ENCODE peak calls at places on chromosomes 1 and 21, in four cellular contexts. One of them, this sample, is unnamed.

GRCh38 chr1:66292944-66293343 is 241.0 kb upstream of the SGIP1 start:
- DNase-seq in H1: no peak
- DNase-seq in IMR-90: no peak
- DNase-seq in A549: no peak
- DNase-seq in this sample: no peak

GRCh38 chr1:182616130-182617074 is 12.2 kb upstream of the RGS16 start:
- DNase-seq in H1: peak
- DNase-seq in IMR-90: peak
- DNase-seq in A549: no peak
- DNase-seq in this sample: peak

GRCh38 chr1:8127201-8127641 is 101.1 kb upstream of the ERRFI1 start:
- DNase-seq in IMR-90: peak
- DNase-seq in A549: no peak
- DNase-seq in H1: no peak
- DNase-seq in this sample: no peak

GRCh38 chr1:11059166-11059989 is 440 bp downstream of the SRM start:
- DNase-seq in H1: peak
- DNase-seq in A549: no peak
- DNase-seq in IMR-90: no peak
- DNase-seq in this sample: no peak

GRCh38 chr1:241990040-241990439 is 8.9 kb downstream of the MAP1LC3C start:
- DNase-seq in A549: peak
- DNase-seq in IMR-90: peak
- DNase-seq in H1: no peak
- DNase-seq in this sample: peak

GRCh38 chr1:215600258-215600792 is 33.2 kb downstream of the KCTD3 start:
- DNase-seq in H1: no peak
- DNase-seq in A549: no peak
- DNase-seq in IMR-90: no peak
- DNase-seq in this sample: no peak

GRCh38 chr1:228017356-228018124 is 10.7 kb downstream of the WNT3A start:
- DNase-seq in A549: no peak
- DNase-seq in H1: no peak
- DNase-seq in IMR-90: no peak
- DNase-seq in this sample: no peak

GRCh38 chr1:69737527-69738176 is 169.9 kb downstream of the LRRC7 start:
- DNase-seq in IMR-90: peak
- DNase-seq in A549: peak
- DNase-seq in H1: peak
- DNase-seq in this sample: peak

GRCh38 chr1:221487781-221488520 is 253.9 kb downstream of the DUSP10 start:
- DNase-seq in IMR-90: peak
- DNase-seq in H1: no peak
- DNase-seq in A549: peak
- DNase-seq in this sample: no peak

GRCh38 chr1:239125027-239125426 is 261.3 kb upstream of the CHRM3 start:
- DNase-seq in H1: no peak
- DNase-seq in A549: no peak
- DNase-seq in IMR-90: no peak
- DNase-seq in this sample: peak

GRCh38 chr1:89578940-89579684 is 53.8 kb upstream of the LRRC8C start:
- DNase-seq in H1: no peak
- DNase-seq in IMR-90: no peak
- DNase-seq in A549: no peak
- DNase-seq in this sample: no peak

GRCh38 chr1:33388989-33389771 is 41.7 kb downstream of the PHC2 start:
- DNase-seq in IMR-90: peak
- DNase-seq in A549: no peak
- DNase-seq in H1: no peak
- DNase-seq in this sample: no peak

GRCh38 chr1:59671953-59672305 is 142.8 kb upstream of the HOOK1 start:
- DNase-seq in IMR-90: no peak
- DNase-seq in H1: no peak
- DNase-seq in A549: no peak
- DNase-seq in this sample: no peak

GRCh38 chr1:32487182-32487581 is 22.3 kb downstream of the ZBTB8B start:
- DNase-seq in A549: no peak
- DNase-seq in H1: no peak
- DNase-seq in IMR-90: no peak
- DNase-seq in this sample: no peak

GRCh38 chr1:84300501-84300900 is 1.0 kb upstream of the SAMD13 start:
- DNase-seq in IMR-90: no peak
- DNase-seq in H1: no peak
- DNase-seq in A549: no peak
- DNase-seq in this sample: no peak

GRCh38 chr1:43048601-43049011 is 89.9 kb upstream of the SLC2A1 start:
- DNase-seq in IMR-90: no peak
- DNase-seq in H1: no peak
- DNase-seq in A549: no peak
- DNase-seq in this sample: no peak

GRCh38 chr1:17097125-17097524 is 22.1 kb downstream of the PADI2 start:
- DNase-seq in H1: no peak
- DNase-seq in IMR-90: no peak
- DNase-seq in A549: no peak
- DNase-seq in this sample: no peak

GRCh38 chr21:32520885-32521735 is 64.2 kb downstream of the TCP10L start:
- DNase-seq in A549: no peak
- DNase-seq in H1: no peak
- DNase-seq in IMR-90: peak
- DNase-seq in this sample: no peak

GRCh38 chr1:207797229-207797973 is 45.5 kb downstream of the CD46 start:
- DNase-seq in H1: peak
- DNase-seq in A549: peak
- DNase-seq in IMR-90: peak
- DNase-seq in this sample: peak

GRCh38 chr1:6464514-6464836 is 1.5 kb downstream of the TNFRSF25 start:
- DNase-seq in A549: no peak
- DNase-seq in IMR-90: no peak
- DNase-seq in H1: no peak
- DNase-seq in this sample: no peak

GRCh38 chr1:15139654-15140350 is 13.7 kb upstream of the TMEM51 start:
- DNase-seq in A549: no peak
- DNase-seq in IMR-90: peak
- DNase-seq in H1: peak
- DNase-seq in this sample: peak

GRCh38 chr1:10007161-10007560 is 10.1 kb downstream of the RBP7 start:
- DNase-seq in H1: no peak
- DNase-seq in A549: no peak
- DNase-seq in IMR-90: no peak
- DNase-seq in this sample: no peak

GRCh38 chr1:198563578-198563977 is 23.1 kb upstream of the ATP6V1G3 start:
- DNase-seq in H1: no peak
- DNase-seq in A549: no peak
- DNase-seq in IMR-90: peak
- DNase-seq in this sample: no peak

GRCh38 chr1:241596633-241597032 is 43.5 kb downstream of the CHML start:
- DNase-seq in IMR-90: no peak
- DNase-seq in H1: no peak
- DNase-seq in A549: no peak
- DNase-seq in this sample: no peak

GRCh38 chr1:54052470-54052933 is 502 bp downstream of the TMEM59 start:
- DNase-seq in H1: no peak
- DNase-seq in IMR-90: peak
- DNase-seq in A549: peak
- DNase-seq in this sample: peak

GRCh38 chr1:55717111-55717510 is 501.9 kb upstream of the USP24 start:
- DNase-seq in H1: no peak
- DNase-seq in IMR-90: peak
- DNase-seq in A549: no peak
- DNase-seq in this sample: no peak

GRCh38 chr1:201515062-201515750 is 8.3 kb upstream of the CSRP1 start:
- DNase-seq in H1: no peak
- DNase-seq in A549: no peak
- DNase-seq in IMR-90: no peak
- DNase-seq in this sample: no peak

GRCh38 chr1:107867422-107867821 is 97.6 kb downstream of the VAV3 start:
- DNase-seq in H1: peak
- DNase-seq in IMR-90: no peak
- DNase-seq in A549: no peak
- DNase-seq in this sample: peak

GRCh38 chr1:221328371-221328770 is 413.5 kb downstream of the DUSP10 start:
- DNase-seq in IMR-90: no peak
- DNase-seq in A549: no peak
- DNase-seq in H1: no peak
- DNase-seq in this sample: no peak

GRCh38 chr1:221979461-221980032 is 237.7 kb upstream of the DUSP10 start:
- DNase-seq in IMR-90: no peak
- DNase-seq in A549: no peak
- DNase-seq in H1: no peak
- DNase-seq in this sample: no peak

GRCh38 chr1:204366759-204367158 is 7.0 kb upstream of the PLEKHA6 start:
- DNase-seq in H1: peak
- DNase-seq in A549: peak
- DNase-seq in IMR-90: no peak
- DNase-seq in this sample: peak

GRCh38 chr1:181812211-181812610 is 249.3 kb downstream of the ZNF648 start:
- DNase-seq in A549: no peak
- DNase-seq in H1: no peak
- DNase-seq in IMR-90: no peak
- DNase-seq in this sample: no peak

GRCh38 chr1:97139512-97139911 is 417.9 kb downstream of the PTBP2 start:
- DNase-seq in A549: no peak
- DNase-seq in H1: no peak
- DNase-seq in IMR-90: peak
- DNase-seq in this sample: no peak

GRCh38 chr1:115710859-115711624 is 57.5 kb downstream of the CASQ2 start:
- DNase-seq in A549: no peak
- DNase-seq in IMR-90: no peak
- DNase-seq in H1: no peak
- DNase-seq in this sample: no peak

GRCh38 chr21:35294231-35294898 is 245.3 kb upstream of the RUNX1 start:
- DNase-seq in A549: no peak
- DNase-seq in H1: no peak
- DNase-seq in IMR-90: no peak
- DNase-seq in this sample: no peak

GRCh38 chr1:183914283-183914682 is 109.4 kb downstream of the RGL1 start:
- DNase-seq in H1: no peak
- DNase-seq in IMR-90: peak
- DNase-seq in A549: no peak
- DNase-seq in this sample: no peak

GRCh38 chr1:46613661-46614603 is 2.7 kb downstream of the MOB3C start:
- DNase-seq in H1: peak
- DNase-seq in A549: no peak
- DNase-seq in IMR-90: peak
- DNase-seq in this sample: peak
- TF ChIP-seq USF2 in H1: no peak
- TF ChIP-seq USF2 in A549: no peak
- TF ChIP-seq USF2 in IMR-90: no peak
- TF ChIP-seq USF2 in this sample: no peak

GRCh38 chr1:170303034-170303433 is 157.3 kb downstream of the NTMT2 start:
- DNase-seq in H1: no peak
- DNase-seq in IMR-90: no peak
- DNase-seq in A549: no peak
- DNase-seq in this sample: no peak
- TF ChIP-seq USF2 in H1: no peak
- TF ChIP-seq USF2 in IMR-90: no peak
- TF ChIP-seq USF2 in A549: no peak
- TF ChIP-seq USF2 in this sample: no peak

GRCh38 chr1:224256642-224257041 is 73.3 kb downstream of the NVL start:
- DNase-seq in H1: no peak
- DNase-seq in A549: no peak
- DNase-seq in IMR-90: no peak
- DNase-seq in this sample: no peak

GRCh38 chr1:224262373-224263054 is 67.5 kb downstream of the NVL start:
- DNase-seq in A549: no peak
- DNase-seq in H1: no peak
- DNase-seq in IMR-90: peak
- DNase-seq in this sample: no peak

GRCh38 chr1:224264321-224264720 is 65.7 kb downstream of the NVL start:
- DNase-seq in A549: no peak
- DNase-seq in IMR-90: peak
- DNase-seq in H1: no peak
- DNase-seq in this sample: no peak

GRCh38 chr1:224258351-224258750 is 71.6 kb downstream of the NVL start:
- DNase-seq in H1: no peak
- DNase-seq in IMR-90: no peak
- DNase-seq in A549: no peak
- DNase-seq in this sample: no peak

DNA sequence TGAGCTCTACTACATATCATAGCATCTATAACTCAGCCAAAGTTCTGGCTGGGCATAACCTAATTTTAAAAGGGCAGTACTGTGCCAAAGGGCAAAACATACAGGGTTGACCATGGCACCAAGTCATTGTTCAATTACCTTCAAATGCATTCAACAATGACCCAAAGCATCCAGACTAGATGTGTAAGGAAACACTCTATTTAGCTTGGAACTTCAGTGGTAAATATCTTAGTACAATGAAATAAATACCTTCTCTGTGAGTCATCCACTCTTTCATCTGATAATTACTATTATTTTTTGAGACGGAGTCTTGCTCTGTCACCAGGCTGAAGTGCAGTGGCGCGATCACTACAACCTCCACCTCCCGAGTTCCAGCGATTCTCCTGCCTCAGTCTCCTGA is 70.0 kb downstream of the NVL start:
- DNase-seq in A549: no peak
- DNase-seq in IMR-90: no peak
- DNase-seq in H1: no peak
- DNase-seq in this sample: no peak
- TF ChIP-seq USF2 in A549: no peak
- TF ChIP-seq USF2 in IMR-90: no peak
- TF ChIP-seq USF2 in H1: no peak
- TF ChIP-seq USF2 in this sample: no peak

DNA sequence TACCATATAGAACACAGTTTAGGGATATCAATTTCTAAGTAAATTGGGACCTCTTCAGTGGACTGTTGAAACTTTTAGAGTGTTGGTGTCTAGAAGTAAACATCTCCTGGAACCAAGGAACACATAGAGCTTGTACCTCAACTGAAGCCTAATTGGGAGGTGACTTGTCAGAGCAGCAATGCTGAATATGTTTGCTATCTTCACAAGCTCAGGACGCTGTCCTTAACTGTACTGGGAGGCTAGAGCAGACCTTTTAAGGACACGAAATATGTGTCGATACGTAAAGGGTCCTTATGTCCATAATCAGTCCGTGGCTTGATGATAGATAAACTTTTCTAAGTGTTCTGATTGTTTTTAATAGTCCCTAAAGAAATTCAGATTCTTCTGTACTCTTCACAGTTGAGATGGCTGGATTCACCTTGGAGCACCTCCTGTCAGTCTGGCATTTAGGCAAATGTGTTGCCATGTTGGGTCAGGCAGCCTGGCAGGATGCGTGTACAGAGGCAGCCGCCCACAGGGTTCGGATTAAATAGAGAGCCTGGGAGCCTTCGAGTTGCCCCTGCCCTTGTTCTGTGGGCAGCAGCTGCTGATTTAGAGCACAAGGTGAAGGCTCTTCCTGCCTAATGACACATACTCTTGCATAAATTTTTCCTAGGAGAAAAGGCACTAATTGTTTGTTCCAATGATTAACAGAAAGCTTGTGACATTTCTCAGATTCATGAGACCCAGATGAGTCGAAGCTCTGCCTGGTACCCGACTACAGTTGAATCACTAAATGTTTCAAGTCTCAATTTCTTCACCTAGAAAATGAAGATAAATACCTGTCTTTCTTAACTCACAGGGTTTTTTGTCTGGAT is 3.6 kb downstream of the ACTN2 start:
- DNase-seq in IMR-90: no peak
- DNase-seq in H1: no peak
- DNase-seq in A549: no peak
- DNase-seq in this sample: no peak
- TF ChIP-seq USF2 in IMR-90: no peak
- TF ChIP-seq USF2 in H1: no peak
- TF ChIP-seq USF2 in A549: no peak
- TF ChIP-seq USF2 in this sample: no peak

This sample was measured in WTC11.